ENCODE peak calls at places on chromosome 3, in ten cellular contexts. J is left colon; C is activated CD4-positive, alpha-beta T cell treated with anti-CD3 and anti-CD28 coated beads, Interleukin-2, amount 50 U/mL, for 48 hours; F is HFF-Myc; I is EL; N is SJSA1; Y is left cardiac atrium; V is ELR; A is M059J; D is stomach. U is an unnamed sample.

GRCh38 chr3:13012228-13012691 is 61.0 kb downstream of the IQSEC1 start:
- DNase-seq in Y (peak), D (peak), I (peak), F (no peak), J (peak), V (peak), N (no peak), A (peak), C (peak), U (peak)

GRCh38 chr3:158725348-158725966 is 6.8 kb downstream of the RARRES1 start:
- DNase-seq in J (peak), V (peak), N (peak), D (no peak), A (peak), I (peak), C (peak), Y (peak), F (peak), U (peak)

GRCh38 chr3:141250342-141250741 is 18.7 kb downstream of the PXYLP1 start:
- DNase-seq in A (no peak), I (no peak), Y (no peak), J (no peak), C (no peak), F (no peak), V (no peak), D (no peak), N (no peak), U (no peak)

GRCh38 chr3:141291610-141292345 is 60.2 kb downstream of the PXYLP1 start:
- DNase-seq in F (no peak), C (no peak), N (no peak), Y (no peak), D (no peak), I (no peak), A (no peak), V (no peak), J (no peak), U (no peak)

GRCh38 chr3:141384157-141384556 is 15.9 kb downstream of the ZBTB38 start:
- DNase-seq in F (no peak), I (peak), A (no peak), C (no peak), N (no peak), J (no peak), Y (no peak), D (no peak), V (peak), U (no peak)

GRCh38 chr3:125059488-125060245 is 3.9 kb upstream of the HEG1 start:
- DNase-seq in D (no peak), C (no peak), I (peak), V (peak), J (no peak), A (peak), F (no peak), N (no peak), Y (peak), U (no peak)

GRCh38 chr3:126745760-126746394 is 41.8 kb downstream of the CHCHD6 start:
- DNase-seq in J (peak), V (peak), C (no peak), N (no peak), F (no peak), Y (peak), I (peak), D (peak), A (no peak), U (no peak)

GRCh38 chr3:190519886-190520285 is 6.0 kb downstream of the IL1RAP start:
- DNase-seq in C (no peak), Y (no peak), V (peak), N (no peak), F (no peak), J (no peak), I (no peak), A (peak), D (no peak), U (no peak)

GRCh38 chr3:197203714-197204146 is 94.7 kb downstream of the DLG1 start:
- DNase-seq in F (no peak), A (no peak), C (no peak), J (no peak), N (no peak), V (no peak), D (no peak), I (no peak), Y (no peak), U (no peak)

GRCh38 chr3:46998121-46998851 is 18.8 kb downstream of the NBEAL2 start:
- DNase-seq in I (peak), N (peak), D (peak), C (peak), F (no peak), V (peak), A (peak), Y (peak), J (peak), U (no peak)

GRCh38 chr3:71537211-71537611 is 46.3 kb downstream of the FOXP1 start:
- DNase-seq in F (peak), A (peak), C (no peak), I (peak), N (peak), Y (peak), V (peak), D (no peak), J (no peak), U (no peak)

GRCh38 chr3:129954509-129954908 is 20.0 kb upstream of the TRH start:
- DNase-seq in Y (no peak), D (no peak), A (no peak), I (no peak), J (no peak), C (no peak), N (no peak), V (no peak), F (no peak), U (no peak)

GRCh38 chr3:195913382-195913781 is 5.0 kb upstream of the TNK2 start:
- DNase-seq in D (no peak), Y (no peak), A (no peak), C (no peak), J (no peak), N (no peak), I (no peak), V (no peak), F (no peak), U (no peak)

GRCh38 chr3:3699816-3700633 is 99.2 kb upstream of the LRRN1 start:
- DNase-seq in D (no peak), F (no peak), C (no peak), J (no peak), N (no peak), Y (no peak), V (no peak), A (no peak), I (no peak), U (no peak)

GRCh38 chr3:9933561-9934234 is at the start of gene CRELD1:
- DNase-seq in C (peak), F (peak), A (peak), D (peak), J (peak), Y (peak), V (peak), I (peak), N (peak), U (peak)

GRCh38 chr3:142664311-142664710 is 59.5 kb upstream of the TRPC1 start:
- DNase-seq in J (no peak), F (no peak), C (no peak), V (no peak), Y (no peak), N (no peak), I (no peak), D (no peak), A (no peak), U (no peak)

GRCh38 chr3:43389388-43390254 is 103.3 kb downstream of the SNRK start:
- DNase-seq in Y (peak), C (peak), F (no peak), J (no peak), D (peak), I (peak), A (peak), V (peak), N (peak), U (peak)

GRCh38 chr3:126113733-126114132 is 29.8 kb upstream of the SLC41A3 start:
- DNase-seq in D (no peak), F (no peak), N (no peak), A (no peak), I (no peak), C (peak), V (peak), Y (no peak), J (no peak), U (no peak)

GRCh38 chr3:162769559-162769958 is 1273.0 kb downstream of the OTOL1 start:
- DNase-seq in C (no peak), V (peak), D (no peak), N (no peak), J (no peak), I (peak), F (peak), A (peak), Y (no peak), U (no peak)

GRCh38 chr3:87900061-87900460 is 158.7 kb downstream of the CGGBP1 start:
- DNase-seq in A (no peak), C (no peak), Y (no peak), D (no peak), F (no peak), N (no peak), J (no peak), V (peak), I (peak), U (no peak)

GRCh38 chr3:143002083-143002712 is 828 bp downstream of the U2SURP start:
- DNase-seq in F (no peak), I (peak), D (no peak), J (no peak), N (no peak), A (peak), V (peak), C (peak), Y (no peak), U (no peak)

GRCh38 chr3:150913174-150913922 is 8.1 kb upstream of the MINDY4B start:
- DNase-seq in N (no peak), J (no peak), A (no peak), I (no peak), Y (no peak), D (no peak), F (no peak), V (no peak), C (no peak), U (no peak)

GRCh38 chr3:9216736-9217135 is 32.7 kb downstream of the SRGAP3 start:
- DNase-seq in J (no peak), N (no peak), D (no peak), Y (no peak), C (no peak), I (no peak), V (no peak), F (no peak), A (no peak), U (no peak)

GRCh38 chr3:46669191-46669999 is 24.1 kb downstream of the ALS2CL start:
- DNase-seq in I (no peak), A (no peak), D (peak), J (peak), Y (peak), V (no peak), N (peak), C (no peak), F (no peak), U (no peak)

GRCh38 chr3:23232016-23232415 is 28.9 kb downstream of the UBE2E2 start:
- DNase-seq in A (no peak), V (no peak), I (peak), J (no peak), F (no peak), Y (no peak), D (no peak), N (no peak), C (no peak), U (no peak)

GRCh38 chr3:49750056-49750455 is 26.3 kb upstream of the GMPPB start:
- DNase-seq in I (peak), F (no peak), N (no peak), C (no peak), A (peak), Y (no peak), D (no peak), J (no peak), V (peak), U (no peak)

GRCh38 chr3:186080849-186081438 is 27.9 kb downstream of the ETV5 start:
- DNase-seq in C (no peak), F (no peak), D (no peak), J (no peak), A (no peak), Y (no peak), V (no peak), I (no peak), N (no peak), U (no peak)

GRCh38 chr3:122146466-122146865 is 37.0 kb upstream of the CASR start:
- DNase-seq in V (peak), I (peak), Y (no peak), J (no peak), C (peak), N (no peak), A (peak), F (no peak), D (no peak), U (peak)

GRCh38 chr3:177824841-177825240 is 627.6 kb upstream of the TBL1XR1 start:
- DNase-seq in F (no peak), Y (no peak), C (no peak), A (no peak), I (no peak), D (no peak), N (no peak), J (no peak), V (no peak), U (no peak)

GRCh38 chr3:34934660-34935059 is 704.7 kb upstream of the ARPP21 start:
- DNase-seq in Y (no peak), N (no peak), D (no peak), V (no peak), I (no peak), A (no peak), F (no peak), J (no peak), C (no peak), U (no peak)

GRCh38 chr3:16515885-16516420 is 2.5 kb upstream of the RFTN1 start:
- DNase-seq in J (no peak), Y (no peak), V (no peak), F (no peak), I (no peak), D (no peak), C (no peak), A (no peak), N (no peak), U (no peak)

GRCh38 chr3:138326866-138327595 is 2.6 kb downstream of the NME9 start:
- DNase-seq in C (no peak), F (no peak), V (no peak), A (no peak), N (no peak), D (no peak), J (no peak), Y (no peak), I (no peak), U (no peak)

GRCh38 chr3:168981396-168981795 is 682.1 kb downstream of the MECOM start:
- DNase-seq in F (no peak), N (no peak), J (no peak), I (no peak), Y (no peak), D (no peak), V (peak), C (no peak), A (no peak), U (no peak)